ENCODE peak calls at places on chromosomes 11 and 22, in four cellular contexts. A is H9, G is heart right ventricle, P is sigmoid colon. Q is an unnamed sample. For H3K9me3, the result is how much of the 10 kb centered on the place peaks cover.

GRCh38 chr11:4068962-4069361 is 25.6 kb upstream of the RRM1 start:
- DNase-seq in P (no peak), G (no peak), A (no peak), Q (no peak)

GRCh38 chr11:127058524-127058923 is 58.0 kb upstream of the KIRREL3 start:
- DNase-seq in G (no peak), A (no peak), P (no peak), Q (no peak)

GRCh38 chr22:39090426-39091064 is 6.5 kb upstream of the APOBEC3H start:
- DNase-seq in P (no peak), G (no peak), A (no peak), Q (peak)

GRCh38 chr11:120793806-120794479 is 230.0 kb upstream of the TBCEL start:
- DNase-seq in G (no peak), P (peak), A (no peak), Q (no peak)

GRCh38 chr11:19734171-19734570 is 21.5 kb downstream of the NAV2 start:
- DNase-seq in P (no peak), A (no peak), G (no peak), Q (no peak)

GRCh38 chr22:29310863-29311339 is 4.5 kb downstream of the GAS2L1 start:
- DNase-seq in G (peak), A (peak), P (peak), Q (peak)

GRCh38 chr11:126518996-126519351 is 163.5 kb downstream of the ST3GAL4 start:
- DNase-seq in G (no peak), A (no peak), P (peak), Q (no peak)

GRCh38 chr11:32068134-32068533 is 22.7 kb upstream of the RCN1 start:
- DNase-seq in P (no peak), G (no peak), A (no peak), Q (no peak)

GRCh38 chr11:47185305-47186075 is 744 bp downstream of the PACSIN3 start:
- DNase-seq in P (peak), A (peak), G (peak), Q (peak)

GRCh38 chr11:120334332-120334731 is 1.9 kb upstream of the ARHGEF12 start:
- DNase-seq in A (no peak), G (no peak), P (no peak), Q (no peak)

GRCh38 chr22:38927033-38927789 is 30.2 kb upstream of the APOBEC3A start:
- DNase-seq in A (peak), P (peak), G (peak), Q (no peak)

GRCh38 chr11:12087075-12087775 is 23.2 kb upstream of the MICAL2 start:
- DNase-seq in A (no peak), P (no peak), G (no peak), Q (no peak)

GRCh38 chr22:22992474-22992873 is 77.8 kb upstream of the GNAZ start:
- DNase-seq in P (no peak), G (no peak), A (no peak), Q (no peak)

GRCh38 chr22:35498026-35498425 is 42.6 kb upstream of the RASD2 start:
- DNase-seq in P (peak), G (no peak), A (no peak), Q (no peak)

GRCh38 chr11:38460429-38460828 is 1862.4 kb upstream of the RAG2 start:
- DNase-seq in G (no peak), P (no peak), A (no peak), Q (no peak)

GRCh38 chr11:128291835-128292234 is 295.5 kb downstream of the ETS1 start:
- DNase-seq in A (no peak), G (no peak), P (no peak), Q (no peak)

GRCh38 chr11:117259417-117259816 is 26.9 kb downstream of the RNF214 start:
- DNase-seq in A (no peak), P (no peak), G (no peak), Q (no peak)

GRCh38 chr11:97937501-97937900 is 1083.2 kb upstream of the CNTN5 start:
- DNase-seq in P (no peak), G (no peak), A (no peak), Q (no peak)

GRCh38 chr22:37492428-37493344 is 6.5 kb upstream of the MFNG start:
- DNase-seq in A (peak), P (no peak), G (no peak), Q (no peak)

GRCh38 chr11:121763526-121763925 is 310.8 kb upstream of the SORL1-AS1 start:
- DNase-seq in P (no peak), A (no peak), G (no peak), Q (no peak)

GRCh38 chr11:64334764-64335741 is 5.0 kb upstream of the CCDC88B start:
- DNase-seq in P (no peak), A (peak), G (no peak), Q (peak)

GRCh38 chr11:63478896-63479295 is 12.1 kb downstream of the PLAAT5 start:
- DNase-seq in G (peak), P (peak), A (peak), Q (no peak)

GRCh38 chr11:67572747-67573419 is 10.7 kb upstream of the GSTP1 start:
- DNase-seq in A (peak), P (peak), G (peak), Q (no peak)

GRCh38 chr11:14259870-14260269 is 99.1 kb downstream of the RRAS2 start:
- DNase-seq in G (no peak), P (no peak), A (no peak), Q (no peak)

GRCh38 chr11:114304065-114304464 is 7.9 kb downstream of the NNMT start:
- DNase-seq in P (no peak), A (no peak), G (no peak), Q (no peak)

GRCh38 chr11:44316388-44317240 is 6.7 kb upstream of the ALX4 start:
- DNase-seq in G (no peak), A (no peak), P (no peak), Q (no peak)

GRCh38 chr11:109739374-109739773 is 317.4 kb downstream of the C11orf87 start:
- DNase-seq in G (no peak), P (no peak), A (no peak), Q (no peak)

GRCh38 chr11:71431271-71431670 is 16.9 kb downstream of the DHCR7 start:
- DNase-seq in G (no peak), A (no peak), P (no peak), Q (no peak)

GRCh38 chr22:25759825-25760231 is 17.8 kb downstream of the MYO18B start:
- DNase-seq in G (no peak), A (no peak), P (no peak), Q (peak)

GRCh38 chr22:31233001-31233400 is 20.9 kb downstream of the LIMK2 start:
- DNase-seq in A (no peak), G (no peak), P (no peak), Q (no peak)

GRCh38 chr11:131186629-131187075 is 183.8 kb upstream of the NTM start:
- DNase-seq in G (no peak), P (no peak), A (peak), Q (no peak)

GRCh38 chr22:33451851-33452469 is 393.8 kb upstream of the SYN3 start:
- DNase-seq in A (no peak), P (no peak), G (no peak), Q (no peak)

GRCh38 chr11:17986711-17987220 is 26.1 kb downstream of the SERGEF start:
- DNase-seq in P (no peak), G (no peak), A (no peak), Q (no peak)

GRCh38 chr11:19691815-19692214 is 20.8 kb upstream of the NAV2 start:
- DNase-seq in P (no peak), A (no peak), G (no peak), Q (no peak)

GRCh38 chr11:126592496-126593410 is 237.3 kb downstream of the ST3GAL4 start:
- DNase-seq in P (no peak), A (peak), G (no peak), Q (no peak)

GRCh38 chr11:2531277-2531986 is 86.6 kb downstream of the KCNQ1 start:
- DNase-seq in P (peak), G (peak), A (peak), Q (peak)

GRCh38 chr11:73528877-73529530 is 68.9 kb downstream of the FAM168A start:
- DNase-seq in G (no peak), P (no peak), A (no peak), Q (no peak)

DNA sequence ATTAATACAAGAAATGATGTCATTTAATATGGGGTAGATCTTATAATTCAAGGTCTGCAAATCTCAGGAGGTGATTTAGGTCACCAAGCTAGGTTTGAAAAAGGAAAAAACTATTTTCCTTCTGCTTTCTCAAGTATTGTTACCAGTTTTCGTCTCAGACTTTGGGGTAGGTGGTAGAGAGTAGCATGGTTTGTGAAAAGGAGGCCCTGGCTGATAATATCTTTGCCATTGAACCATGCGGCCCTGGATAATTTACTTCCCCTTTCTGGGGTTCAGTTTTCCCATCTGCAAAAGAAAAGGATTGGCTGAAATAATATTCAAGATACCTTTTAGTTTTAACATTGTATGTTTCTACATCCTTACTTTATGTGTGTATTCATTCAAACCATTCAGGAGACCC is 92.1 kb downstream of the WNT11 start:
- DNase-seq in A (no peak), P (no peak), G (no peak), Q (no peak)
- H3K27ac ChIP-seq in A (no peak), P (no peak), G (no peak), Q (no peak)

DNA sequence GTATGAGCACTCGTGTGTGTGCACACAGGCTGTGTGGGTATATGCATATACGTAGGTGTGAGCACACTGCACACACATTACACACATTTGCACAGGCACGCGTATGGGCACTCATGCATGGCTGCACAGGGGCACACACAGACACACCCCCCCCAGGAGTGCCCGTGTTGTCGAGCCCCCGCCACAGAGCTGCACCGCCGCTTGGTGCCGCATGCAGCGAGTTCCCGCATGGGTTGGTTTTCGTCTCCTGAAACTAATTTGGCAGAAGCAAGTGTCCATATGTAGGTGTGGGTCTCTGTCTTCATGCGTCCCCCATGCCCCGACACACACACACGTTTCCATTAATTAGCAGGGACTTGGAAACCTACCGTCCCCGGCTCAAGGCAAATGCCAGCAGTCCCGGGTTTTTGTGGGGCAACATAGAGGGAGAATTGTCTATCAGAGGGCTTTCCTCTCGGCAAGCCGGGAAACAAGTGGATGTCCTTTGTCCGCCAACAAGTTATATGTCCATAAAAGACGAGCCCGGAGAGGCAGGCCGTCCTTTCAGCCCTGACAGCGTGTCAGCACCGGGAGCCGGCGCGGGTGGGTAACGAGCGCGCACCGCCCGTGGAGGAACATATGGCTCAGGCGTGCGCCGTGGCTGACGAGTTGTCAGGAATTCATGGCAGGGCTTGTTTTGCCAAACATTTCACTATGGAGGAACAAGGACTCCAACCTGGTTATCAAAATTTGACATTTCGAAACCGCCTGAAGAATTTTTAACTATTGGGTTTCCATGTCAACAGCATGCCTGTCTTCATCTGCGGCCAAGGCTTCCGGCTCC is 1291.6 kb downstream of the BRD1 start:
- DNase-seq in A (no peak), G (no peak), P (no peak), Q (no peak)
- H3K9me3 ChIP-seq in A (under half), G (under half), P (under half), Q (under half)

GRCh38 chr22:27028093-27028492 is 370.7 kb downstream of the MIAT start:
- DNase-seq in P (no peak), G (no peak), A (no peak), Q (no peak)

GRCh38 chr22:27032121-27032761 is 374.9 kb downstream of the MIAT start:
- DNase-seq in G (no peak), P (peak), A (peak), Q (no peak)

GRCh38 chr22:27024982-27025381 is 367.6 kb downstream of the MIAT start:
- DNase-seq in A (no peak), G (no peak), P (no peak), Q (no peak)

GRCh38 chr22:27029584-27030130 is 372.3 kb downstream of the MIAT start:
- DNase-seq in A (no peak), P (no peak), G (no peak), Q (no peak)
- TF ChIP-seq CTCF in A (peak), P (no peak), G (no peak), Q (no peak)

GRCh38 chr22:45964926-45965564 is 11.9 kb downstream of the WNT7B start:
- DNase-seq in A (no peak), P (no peak), G (no peak), Q (no peak)
- H3K27ac ChIP-seq in A (no peak), P (no peak), G (no peak), Q (no peak)

GRCh38 chr22:48358886-48359612 is 1468.6 kb downstream of the BRD1 start:
- DNase-seq in A (no peak), P (peak), G (no peak), Q (no peak)

GRCh38 chr22:48354082-48354481 is 1473.6 kb downstream of the BRD1 start:
- DNase-seq in A (no peak), P (no peak), G (no peak), Q (no peak)

GRCh38 chr22:48357961-48358360 is 1469.7 kb downstream of the BRD1 start:
- DNase-seq in G (no peak), A (no peak), P (peak), Q (peak)

GRCh38 chr22:48357196-48357595 is 1470.5 kb downstream of the BRD1 start:
- DNase-seq in P (peak), A (peak), G (no peak), Q (no peak)

DNA sequence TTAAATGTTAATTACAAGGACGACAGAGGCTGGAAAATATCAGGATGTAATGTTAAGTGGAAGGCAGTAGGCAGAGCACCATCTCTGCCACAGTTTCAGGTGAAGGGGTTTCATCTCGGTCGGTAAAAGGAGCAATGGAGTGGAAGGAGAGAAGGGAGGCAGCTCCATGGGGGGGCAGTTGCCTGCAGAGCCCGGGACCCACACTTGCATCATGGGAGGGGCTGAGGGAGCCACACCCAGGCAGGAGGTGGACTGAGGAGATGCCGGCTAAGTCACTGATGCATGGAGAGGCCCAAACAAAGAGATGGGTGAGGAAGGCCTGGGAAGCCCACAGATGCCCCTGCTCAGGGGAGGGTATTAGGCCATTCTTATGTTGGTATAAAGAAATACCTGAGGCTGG is 1470.9 kb downstream of the BRD1 start:
- DNase-seq in P (peak), G (no peak), A (no peak), Q (no peak)
- H3K9me3 ChIP-seq in P (under half), G (under half), A (under half), Q (under half)

GRCh38 chr22:43796567-43796966 is 15.5 kb downstream of the EFCAB6 start:
- DNase-seq in P (no peak), G (no peak), A (no peak), Q (no peak)
- TF ChIP-seq CTCF in P (peak), G (peak), A (peak), Q (peak)

DNA sequence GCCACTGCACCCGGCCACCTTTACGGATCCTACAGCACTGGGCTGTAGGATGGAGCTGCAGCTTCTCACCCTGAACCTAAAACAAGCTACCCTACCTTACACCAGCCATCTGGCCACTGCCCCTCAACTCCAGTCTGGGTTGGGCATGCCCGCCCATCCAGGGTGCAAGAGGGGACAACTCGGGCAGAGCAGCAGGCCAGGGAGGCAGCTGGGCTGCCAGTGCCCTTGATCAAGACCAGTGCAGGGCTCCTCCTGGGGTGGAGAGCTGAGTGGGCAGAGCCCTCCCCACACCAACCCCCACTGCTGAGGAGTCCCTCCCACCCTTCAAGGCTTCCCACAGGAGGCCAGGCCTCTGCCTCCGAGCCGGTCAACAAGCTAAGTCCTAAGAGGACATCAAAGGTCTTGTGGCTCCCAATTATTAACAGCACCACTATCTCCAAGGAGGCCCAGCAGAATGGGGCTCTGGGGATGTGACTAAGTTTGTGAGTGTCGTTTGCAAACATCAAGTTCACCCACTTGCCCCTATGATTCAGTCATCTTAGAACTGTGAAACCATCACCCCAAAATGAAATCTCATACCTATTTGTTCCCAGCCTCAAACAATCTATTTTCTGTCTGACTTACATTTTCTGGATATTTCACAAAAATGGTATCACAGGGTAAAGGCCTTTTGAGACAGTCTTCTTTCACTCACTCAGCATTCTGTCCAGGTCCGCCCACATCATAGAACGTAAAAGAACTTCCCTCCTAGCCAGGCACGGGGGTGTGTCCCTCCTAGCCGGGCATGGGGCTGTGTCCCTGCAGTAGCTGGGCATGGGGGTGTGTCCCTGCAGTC is 11.0 kb downstream of the GATD1 start:
- DNase-seq in A (no peak), G (no peak), P (no peak), Q (no peak)
- H3K27ac ChIP-seq in A (no peak), G (no peak), P (no peak), Q (no peak)

DNA sequence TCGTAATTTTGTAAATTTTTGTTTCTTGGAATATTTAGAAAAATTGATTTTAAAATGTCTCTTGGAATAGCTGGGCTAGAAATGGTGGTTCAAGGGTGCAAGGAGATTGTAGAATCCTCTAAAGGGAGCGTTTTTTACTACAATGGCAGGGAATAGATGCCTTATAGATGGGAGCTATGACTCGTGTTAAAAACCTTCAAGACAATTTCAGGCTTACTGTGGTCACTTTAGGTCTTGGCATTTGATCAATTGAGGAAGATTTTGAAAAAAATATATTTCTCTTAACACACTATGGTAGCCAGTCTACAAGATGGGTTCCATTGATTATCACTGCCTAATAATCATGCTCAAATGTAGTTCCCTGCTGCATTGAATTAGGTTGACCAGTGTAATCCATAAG is 25.0 kb downstream of the METTL15 start:
- DNase-seq in G (no peak), A (no peak), P (no peak), Q (no peak)
- H3K9me3 ChIP-seq in G (under half), A (under half), P (under half), Q (under half)

Q was measured in RWPE2.